ENCODE peak calls at places on chromosomes 5 and 9, in five cellular contexts. Y, L, D, T and Q are unnamed samples.

GRCh38 chr5:107869459-107870115 is 198.8 kb upstream of the EFNA5 start:
- DNase-seq in L (peak), D (no peak), T (peak), Y (peak), Q (peak)

GRCh38 chr5:154269414-154269813 is 78.9 kb downstream of the GALNT10 start:
- DNase-seq in L (no peak), Y (no peak), D (no peak), T (no peak), Q (no peak)

GRCh38 chr5:114957384-114957783 is 212.3 kb downstream of the TRIM36 start:
- DNase-seq in Y (no peak), T (no peak), D (peak), L (no peak), Q (no peak)

GRCh38 chr9:107249131-107249533 is 33.9 kb upstream of the RAD23B start:
- DNase-seq in L (no peak), T (peak), Y (peak), D (no peak), Q (peak)

GRCh38 chr5:171272996-171273970 is 35.8 kb upstream of the TLX3 start:
- DNase-seq in T (peak), Y (peak), D (no peak), L (peak), Q (no peak)

GRCh38 chr5:40779561-40779960 is 18.6 kb downstream of the PRKAA1 start:
- DNase-seq in T (no peak), D (no peak), Y (no peak), L (no peak), Q (no peak)

GRCh38 chr9:18829858-18830257 is 203.2 kb downstream of the SAXO1 start:
- DNase-seq in T (no peak), D (no peak), L (no peak), Y (peak), Q (no peak)

GRCh38 chr5:123511290-123511647 is 708 bp upstream of the CSNK1G3 start:
- DNase-seq in D (no peak), Y (peak), L (peak), T (peak), Q (peak)

GRCh38 chr5:145948047-145948446 is 11.7 kb downstream of the SH3RF2 start:
- DNase-seq in D (no peak), L (no peak), T (no peak), Y (no peak), Q (no peak)

GRCh38 chr5:55911784-55912653 is 60.9 kb downstream of the IL31RA start:
- DNase-seq in Y (no peak), D (no peak), L (peak), T (peak), Q (no peak)

GRCh38 chr9:131333771-131334567 is 44.4 kb downstream of the PLPP7 start:
- DNase-seq in D (no peak), Y (no peak), T (no peak), L (no peak), Q (no peak)

GRCh38 chr5:120252839-120253238 is 211.3 kb upstream of the PRR16 start:
- DNase-seq in Y (peak), T (peak), D (no peak), L (peak), Q (no peak)

GRCh38 chr9:80125731-80126264 is 554.0 kb downstream of the TLE4 start:
- DNase-seq in L (no peak), Y (peak), T (no peak), D (no peak), Q (no peak)

GRCh38 chr9:81318571-81318970 is 370.8 kb downstream of the TLE1 start:
- DNase-seq in L (no peak), Y (peak), T (peak), D (no peak), Q (peak)

GRCh38 chr5:167051369-167051768 is 1240.1 kb upstream of the WWC1 start:
- DNase-seq in L (peak), D (no peak), T (no peak), Y (no peak), Q (no peak)

GRCh38 chr5:167049043-167049663 is 1242.3 kb upstream of the WWC1 start:
- DNase-seq in D (no peak), Y (peak), L (peak), T (peak), Q (peak)

GRCh38 chr5:167049771-167050567 is 1241.5 kb upstream of the WWC1 start:
- DNase-seq in D (no peak), T (no peak), Y (no peak), L (peak), Q (no peak)

GRCh38 chr5:167050568-167051214 is 1240.8 kb upstream of the WWC1 start:
- DNase-seq in L (peak), T (peak), D (no peak), Y (peak), Q (no peak)
- TF ChIP-seq CTCF in L (no peak), T (no peak), D (no peak), Y (no peak), Q (no peak)

DNA sequence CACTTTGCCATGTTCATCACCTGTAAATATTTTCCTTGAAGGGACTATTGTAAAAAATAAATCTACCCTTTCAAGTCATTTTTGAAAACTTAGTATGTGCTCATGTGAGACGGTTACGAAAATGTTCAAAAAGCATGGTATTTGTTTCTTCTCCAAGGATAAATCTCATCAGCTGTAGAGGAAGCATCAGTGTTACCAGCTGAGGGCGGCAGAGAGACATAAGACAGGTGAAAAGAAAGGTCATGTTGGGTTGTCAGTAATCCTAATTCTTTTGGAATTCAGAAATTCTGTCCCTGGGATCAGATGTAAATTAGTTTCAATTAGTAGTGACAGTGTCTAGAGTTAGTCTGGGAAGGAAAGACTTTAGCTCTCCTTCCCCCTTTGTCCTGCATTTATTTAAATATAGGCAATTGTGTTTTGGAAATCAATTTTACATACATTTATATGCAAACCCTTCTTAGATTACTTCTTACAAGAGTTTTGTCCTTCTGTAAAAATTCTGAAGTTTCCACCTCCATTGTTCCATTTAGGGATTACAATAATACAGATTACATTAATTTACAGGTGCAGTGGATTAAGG is 791.9 kb upstream of the CDH6 start:
- DNase-seq in T (peak), L (peak), Y (peak), D (no peak), Q (peak)
- TF ChIP-seq CTCF in T (peak), L (peak), Y (peak), D (peak), Q (peak)

GRCh38 chr5:3517331-3517730 is 78.3 kb upstream of the IRX1 start:
- DNase-seq in T (no peak), Y (no peak), L (no peak), D (no peak), Q (no peak)
- TF ChIP-seq CTCF in T (no peak), Y (no peak), L (no peak), D (no peak), Q (no peak)

DNA sequence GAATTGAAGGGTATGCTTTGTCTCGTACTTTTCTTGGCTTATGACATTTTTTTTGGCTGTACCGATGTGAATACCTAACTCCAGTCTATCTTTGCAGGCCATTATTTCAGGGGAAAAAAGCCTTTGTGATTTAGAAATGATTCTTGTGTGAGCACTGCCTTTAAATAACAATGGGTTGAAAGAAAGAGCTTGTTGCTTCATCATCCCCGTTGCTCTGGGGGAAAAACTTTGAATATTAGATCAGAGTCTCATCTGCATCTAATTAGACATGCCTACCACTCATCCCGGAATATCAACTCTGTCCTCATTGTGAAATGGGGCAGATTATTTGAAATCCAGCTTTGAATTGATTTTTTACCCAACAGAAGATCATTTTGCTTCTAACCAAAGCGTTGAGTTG is 13.5 kb downstream of the CXCL14 start:
- DNase-seq in Y (no peak), T (no peak), L (no peak), D (no peak), Q (no peak)
- TF ChIP-seq CTCF in Y (no peak), T (no peak), L (no peak), D (no peak), Q (no peak)

DNA sequence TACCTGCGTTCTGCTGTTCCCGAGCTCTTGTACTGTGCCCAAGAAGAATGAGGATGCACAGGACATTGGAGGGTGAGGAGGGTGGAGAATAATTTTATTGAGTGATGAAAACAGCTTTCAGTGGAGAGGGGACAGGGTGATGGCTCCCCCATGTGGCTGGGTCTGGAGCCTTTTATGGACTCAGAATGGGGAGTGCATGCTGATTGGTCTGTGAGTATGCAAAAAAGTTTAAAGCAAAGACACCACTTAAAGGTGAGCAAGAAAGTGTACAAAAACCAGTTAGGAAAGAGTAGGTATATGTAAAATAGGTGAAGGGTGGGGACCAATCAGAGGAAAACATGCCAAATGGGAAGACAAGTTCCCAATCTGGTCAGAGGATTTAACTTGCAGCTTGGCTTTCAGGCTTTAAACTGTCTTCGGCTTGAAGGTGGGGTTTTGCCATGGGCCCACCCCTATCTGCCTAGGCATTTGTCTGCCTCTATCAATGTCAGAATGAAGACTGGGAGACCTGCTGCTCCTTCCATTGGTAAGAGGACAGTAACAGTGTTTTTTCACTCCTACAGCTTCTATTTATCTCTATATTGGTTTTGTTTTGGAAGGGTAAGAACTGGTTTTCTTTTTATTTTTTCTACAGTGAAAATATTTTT is 118.0 kb upstream of the RAI14 start:
- DNase-seq in T (no peak), Y (no peak), D (no peak), L (peak), Q (no peak)
- TF ChIP-seq CTCF in T (peak), Y (peak), D (peak), L (peak), Q (no peak)

GRCh38 chr5:151164687-151165392 is 7.3 kb upstream of the ANXA6 start:
- DNase-seq in L (peak), Y (peak), D (peak), T (peak), Q (peak)
- TF ChIP-seq CTCF in L (peak), Y (peak), D (peak), T (peak), Q (peak)

GRCh38 chr9:113296796-113297558 is 6.2 kb downstream of the RNF183 start:
- DNase-seq in Y (no peak), D (no peak), T (peak), L (no peak), Q (no peak)
- TF ChIP-seq CTCF in Y (no peak), D (no peak), T (no peak), L (no peak), Q (no peak)